ENCODE peak calls at places on chromosome 22, in four cellular contexts. One of them, this sample, is unnamed. For H3K4me1, the result is how much of the 10 kb centered on the place peaks cover.

GRCh38 chr22:23219787-23220484 is 39.6 kb downstream of the BCR start:
- DNase-seq in pancreas: peak
- DNase-seq in heart right ventricle: no peak
- DNase-seq in mucosa of descending colon: peak
- DNase-seq in this sample: peak

GRCh38 chr22:21055880-21056319 is 10.2 kb downstream of the LRRC74B start:
- DNase-seq in heart right ventricle: no peak
- DNase-seq in mucosa of descending colon: no peak
- DNase-seq in pancreas: no peak
- DNase-seq in this sample: no peak

GRCh38 chr22:23034621-23035556 is 35.4 kb upstream of the GNAZ start:
- DNase-seq in mucosa of descending colon: no peak
- DNase-seq in pancreas: no peak
- DNase-seq in heart right ventricle: no peak
- DNase-seq in this sample: no peak

GRCh38 chr22:29636751-29637150 is 33.3 kb downstream of the NF2 start:
- DNase-seq in mucosa of descending colon: no peak
- DNase-seq in pancreas: no peak
- DNase-seq in heart right ventricle: no peak
- DNase-seq in this sample: no peak

GRCh38 chr22:31253949-31254348 is 38.3 kb downstream of the PIK3IP1 start:
- DNase-seq in mucosa of descending colon: peak
- DNase-seq in pancreas: peak
- DNase-seq in heart right ventricle: peak
- DNase-seq in this sample: peak

GRCh38 chr22:40588726-40589125 is 47.8 kb downstream of the MRTFA start:
- DNase-seq in heart right ventricle: no peak
- DNase-seq in mucosa of descending colon: no peak
- DNase-seq in pancreas: no peak
- DNase-seq in this sample: no peak

GRCh38 chr22:29723766-29724165 is 4.0 kb downstream of the CABP7 start:
- DNase-seq in heart right ventricle: no peak
- DNase-seq in pancreas: no peak
- DNase-seq in mucosa of descending colon: no peak
- DNase-seq in this sample: no peak

GRCh38 chr22:33513388-33514336 is 406.6 kb downstream of the LARGE1 start:
- DNase-seq in pancreas: no peak
- DNase-seq in mucosa of descending colon: no peak
- DNase-seq in heart right ventricle: no peak
- DNase-seq in this sample: no peak

GRCh38 chr22:26169312-26170111 is at the start of gene SEZ6L:
- DNase-seq in heart right ventricle: peak
- DNase-seq in mucosa of descending colon: no peak
- DNase-seq in pancreas: peak
- DNase-seq in this sample: peak

GRCh38 chr22:30882974-30883533 is 85.5 kb downstream of the MORC2 start:
- DNase-seq in heart right ventricle: peak
- DNase-seq in pancreas: no peak
- DNase-seq in mucosa of descending colon: peak
- DNase-seq in this sample: peak

GRCh38 chr22:39601180-39601535 is 30.6 kb downstream of the CACNA1I start:
- DNase-seq in mucosa of descending colon: no peak
- DNase-seq in heart right ventricle: no peak
- DNase-seq in pancreas: no peak
- DNase-seq in this sample: no peak

GRCh38 chr22:49657275-49657973 is 170.2 kb downstream of the BRD1 start:
- DNase-seq in pancreas: no peak
- DNase-seq in mucosa of descending colon: peak
- DNase-seq in heart right ventricle: peak
- DNase-seq in this sample: peak

GRCh38 chr22:40391417-40391816 is 21.0 kb downstream of the SGSM3 start:
- DNase-seq in pancreas: no peak
- DNase-seq in heart right ventricle: no peak
- DNase-seq in mucosa of descending colon: no peak
- DNase-seq in this sample: no peak

GRCh38 chr22:30235687-30236170 is 10.8 kb downstream of the LIF start:
- DNase-seq in heart right ventricle: no peak
- DNase-seq in mucosa of descending colon: no peak
- DNase-seq in pancreas: no peak
- DNase-seq in this sample: no peak

GRCh38 chr22:17917490-17917983 is 106.8 kb downstream of the MICAL3 start:
- DNase-seq in pancreas: no peak
- DNase-seq in mucosa of descending colon: peak
- DNase-seq in heart right ventricle: no peak
- DNase-seq in this sample: no peak

GRCh38 chr22:19784396-19785175 is 24.0 kb downstream of the TBX1 start:
- DNase-seq in mucosa of descending colon: peak
- DNase-seq in pancreas: peak
- DNase-seq in heart right ventricle: peak
- DNase-seq in this sample: no peak

GRCh38 chr22:48567213-48567975 is 1260.3 kb downstream of the BRD1 start:
- DNase-seq in heart right ventricle: no peak
- DNase-seq in pancreas: peak
- DNase-seq in mucosa of descending colon: peak
- DNase-seq in this sample: no peak

GRCh38 chr22:38172489-38173155 is 9.0 kb downstream of the PLA2G6 start:
- DNase-seq in pancreas: peak
- DNase-seq in mucosa of descending colon: peak
- DNase-seq in heart right ventricle: peak
- DNase-seq in this sample: peak

GRCh38 chr22:23836281-23836680 is 2.5 kb downstream of the DERL3 start:
- DNase-seq in heart right ventricle: no peak
- DNase-seq in pancreas: no peak
- DNase-seq in mucosa of descending colon: peak
- DNase-seq in this sample: no peak

GRCh38 chr22:39214383-39215069 is 30.3 kb downstream of the PDGFB start:
- DNase-seq in heart right ventricle: no peak
- DNase-seq in pancreas: no peak
- DNase-seq in mucosa of descending colon: no peak
- DNase-seq in this sample: peak

GRCh38 chr22:19291218-19291579 is 320 bp downstream of the CLTCL1 start:
- DNase-seq in mucosa of descending colon: peak
- DNase-seq in pancreas: peak
- DNase-seq in heart right ventricle: peak
- DNase-seq in this sample: peak

GRCh38 chr22:39207141-39208012 is 37.4 kb downstream of the PDGFB start:
- DNase-seq in heart right ventricle: no peak
- DNase-seq in pancreas: peak
- DNase-seq in mucosa of descending colon: no peak
- DNase-seq in this sample: peak

GRCh38 chr22:50571264-50572175 is 6.7 kb downstream of the CPT1B start:
- DNase-seq in heart right ventricle: peak
- DNase-seq in mucosa of descending colon: no peak
- DNase-seq in pancreas: peak
- DNase-seq in this sample: no peak

GRCh38 chr22:20542736-20543135 is 35.3 kb downstream of the MED15 start:
- DNase-seq in heart right ventricle: no peak
- DNase-seq in pancreas: no peak
- DNase-seq in mucosa of descending colon: no peak
- DNase-seq in this sample: no peak

GRCh38 chr22:42269407-42270177 is 861 bp downstream of the TCF20 start:
- DNase-seq in heart right ventricle: peak
- DNase-seq in mucosa of descending colon: peak
- DNase-seq in pancreas: peak
- DNase-seq in this sample: peak

GRCh38 chr22:23793326-23793725 is 6.6 kb downstream of the SMARCB1 start:
- DNase-seq in pancreas: peak
- DNase-seq in mucosa of descending colon: no peak
- DNase-seq in heart right ventricle: no peak
- DNase-seq in this sample: no peak

GRCh38 chr22:50507991-50508884 is at the start of gene NCAPH2:
- DNase-seq in pancreas: peak
- DNase-seq in heart right ventricle: peak
- DNase-seq in mucosa of descending colon: peak
- DNase-seq in this sample: peak

GRCh38 chr22:20569059-20570058 is 61.9 kb downstream of the MED15 start:
- DNase-seq in mucosa of descending colon: peak
- DNase-seq in heart right ventricle: peak
- DNase-seq in pancreas: peak
- DNase-seq in this sample: peak

GRCh38 chr22:24284747-24285203 is 14.1 kb downstream of the SPECC1L start:
- DNase-seq in pancreas: no peak
- DNase-seq in mucosa of descending colon: no peak
- DNase-seq in heart right ventricle: no peak
- DNase-seq in this sample: no peak

GRCh38 chr22:50562523-50563409 is at the start of gene SYCE3:
- DNase-seq in mucosa of descending colon: peak
- DNase-seq in pancreas: peak
- DNase-seq in heart right ventricle: peak
- DNase-seq in this sample: peak

GRCh38 chr22:21451545-21452520 is 15.4 kb upstream of the TMEM191C start:
- DNase-seq in mucosa of descending colon: peak
- DNase-seq in pancreas: peak
- DNase-seq in heart right ventricle: no peak
- DNase-seq in this sample: peak

GRCh38 chr22:39016592-39016991 is 2.5 kb downstream of the APOBEC3C start:
- DNase-seq in heart right ventricle: no peak
- DNase-seq in pancreas: no peak
- DNase-seq in mucosa of descending colon: no peak
- DNase-seq in this sample: no peak

GRCh38 chr22:25979968-25980367 is 189.3 kb upstream of the SEZ6L start:
- DNase-seq in mucosa of descending colon: no peak
- DNase-seq in pancreas: no peak
- DNase-seq in heart right ventricle: no peak
- DNase-seq in this sample: no peak

GRCh38 chr22:49913446-49913845 is 4.8 kb downstream of the ALG12 start:
- DNase-seq in mucosa of descending colon: peak
- DNase-seq in pancreas: peak
- DNase-seq in heart right ventricle: no peak
- DNase-seq in this sample: no peak

GRCh38 chr22:19892249-19892879 is 37.7 kb upstream of the GNB1L start:
- DNase-seq in heart right ventricle: no peak
- DNase-seq in mucosa of descending colon: peak
- DNase-seq in pancreas: peak
- DNase-seq in this sample: no peak

GRCh38 chr22:42692239-42693054 is 28.2 kb downstream of the A4GALT start:
- DNase-seq in pancreas: no peak
- DNase-seq in mucosa of descending colon: peak
- DNase-seq in heart right ventricle: no peak
- DNase-seq in this sample: no peak

GRCh38 chr22:36922752-36923457 is 9.5 kb downstream of the CSF2RB start:
- DNase-seq in mucosa of descending colon: peak
- DNase-seq in heart right ventricle: no peak
- DNase-seq in pancreas: no peak
- DNase-seq in this sample: no peak

GRCh38 chr22:36921309-36922096 is 8.1 kb downstream of the CSF2RB start:
- DNase-seq in pancreas: no peak
- DNase-seq in heart right ventricle: no peak
- DNase-seq in mucosa of descending colon: peak
- DNase-seq in this sample: no peak

GRCh38 chr22:36923458-36923784 is 10.0 kb downstream of the CSF2RB start:
- DNase-seq in mucosa of descending colon: peak
- DNase-seq in heart right ventricle: no peak
- DNase-seq in pancreas: no peak
- DNase-seq in this sample: no peak

GRCh38 chr22:36924151-36924698 is 10.8 kb downstream of the CSF2RB start:
- DNase-seq in pancreas: no peak
- DNase-seq in mucosa of descending colon: peak
- DNase-seq in heart right ventricle: no peak
- DNase-seq in this sample: no peak

DNA sequence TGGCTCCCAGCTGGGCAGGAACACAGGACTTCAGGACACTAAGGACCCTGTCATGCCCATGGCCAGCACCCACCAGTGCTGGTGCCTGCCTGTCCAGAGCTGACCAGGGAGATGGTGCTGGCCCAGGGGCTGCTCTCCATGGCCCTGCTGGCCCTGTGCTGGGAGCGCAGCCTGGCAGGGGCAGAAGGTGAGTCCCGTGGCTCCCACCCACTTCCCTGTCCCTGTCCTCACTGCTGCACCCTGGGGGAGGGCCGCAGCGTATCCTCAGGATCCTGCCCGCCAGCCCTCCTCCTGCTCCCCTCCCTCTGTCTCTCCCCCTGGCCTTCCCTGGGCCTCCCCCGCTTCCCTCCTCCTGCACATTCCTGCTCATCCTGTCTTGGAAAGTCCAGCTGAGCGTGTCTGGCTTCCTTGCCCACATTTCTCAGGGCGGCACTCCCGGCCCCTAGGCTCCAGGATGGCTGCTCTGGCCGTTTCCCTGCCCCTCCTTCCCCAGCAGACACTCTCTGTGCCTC is 8.7 kb downstream of the CSF2RB start:
- DNase-seq in pancreas: no peak
- DNase-seq in mucosa of descending colon: peak
- DNase-seq in heart right ventricle: no peak
- DNase-seq in this sample: no peak
- H3K4me3 ChIP-seq in pancreas: no peak
- H3K4me3 ChIP-seq in mucosa of descending colon: no peak
- H3K4me3 ChIP-seq in heart right ventricle: no peak
- H3K4me3 ChIP-seq in this sample: no peak

DNA sequence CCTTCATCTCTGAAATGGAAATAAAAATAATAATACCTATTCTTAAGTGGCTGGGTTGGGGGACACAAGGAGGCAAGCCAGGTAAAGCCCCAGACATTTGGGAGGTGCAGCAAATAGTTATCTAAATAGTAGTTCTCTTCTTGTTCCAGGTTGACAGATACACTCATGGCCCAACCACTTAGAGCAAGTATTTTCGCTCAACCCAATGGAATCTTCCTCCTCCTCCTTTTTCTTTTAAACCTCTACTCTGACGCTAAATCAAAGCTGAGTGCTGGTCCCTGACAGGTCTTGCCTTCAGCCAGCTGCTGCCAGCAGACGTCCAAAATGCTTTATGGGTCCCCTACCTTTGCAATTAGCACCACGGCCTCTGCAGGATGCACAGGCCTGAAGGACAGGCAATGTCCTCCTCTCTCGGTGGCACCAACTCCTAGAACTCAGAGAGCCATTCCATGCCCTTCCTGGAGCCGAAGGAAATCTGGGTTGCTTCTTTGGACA is 558.5 kb downstream of the MIAT start:
- DNase-seq in mucosa of descending colon: no peak
- DNase-seq in pancreas: no peak
- DNase-seq in heart right ventricle: no peak
- DNase-seq in this sample: no peak
- TF ChIP-seq CTCF in mucosa of descending colon: no peak
- TF ChIP-seq CTCF in pancreas: no peak
- TF ChIP-seq CTCF in heart right ventricle: no peak
- TF ChIP-seq CTCF in this sample: no peak

GRCh38 chr22:45911601-45912271 is 65.2 kb downstream of the WNT7B start:
- DNase-seq in pancreas: no peak
- DNase-seq in heart right ventricle: peak
- DNase-seq in mucosa of descending colon: no peak
- DNase-seq in this sample: peak
- H3K4me1 ChIP-seq in pancreas: under half
- H3K4me1 ChIP-seq in heart right ventricle: under half
- H3K4me1 ChIP-seq in mucosa of descending colon: under half
- H3K4me1 ChIP-seq in this sample: under half

GRCh38 chr22:35839811-35840739 is 122.4 kb downstream of the APOL5 start:
- DNase-seq in heart right ventricle: peak
- DNase-seq in mucosa of descending colon: peak
- DNase-seq in pancreas: peak
- DNase-seq in this sample: peak
- H3K4me3 ChIP-seq in heart right ventricle: no peak
- H3K4me3 ChIP-seq in mucosa of descending colon: peak
- H3K4me3 ChIP-seq in pancreas: peak
- H3K4me3 ChIP-seq in this sample: peak

GRCh38 chr22:35517769-35518530 is 22.7 kb upstream of the RASD2 start:
- DNase-seq in mucosa of descending colon: peak
- DNase-seq in pancreas: no peak
- DNase-seq in heart right ventricle: no peak
- DNase-seq in this sample: no peak
- TF ChIP-seq CTCF in mucosa of descending colon: no peak
- TF ChIP-seq CTCF in pancreas: no peak
- TF ChIP-seq CTCF in heart right ventricle: no peak
- TF ChIP-seq CTCF in this sample: no peak

GRCh38 chr22:46501701-46502100 is 35.7 kb downstream of the CELSR1 start:
- DNase-seq in mucosa of descending colon: no peak
- DNase-seq in pancreas: no peak
- DNase-seq in heart right ventricle: no peak
- DNase-seq in this sample: no peak
- H3K4me1 ChIP-seq in mucosa of descending colon: under half
- H3K4me1 ChIP-seq in pancreas: under half
- H3K4me1 ChIP-seq in heart right ventricle: under half
- H3K4me1 ChIP-seq in this sample: under half

This sample was measured in upper lobe of right lung.